ENCODE peak calls at places on chromosome 9, in nine cellular contexts. U is PC-9, B is AG10803, N is fibroblast of lung, R is colonic mucosa, I is left ventricle myocardium inferior, W is endothelial cell, H is WTC11, Y is GM13976. S is an unnamed sample.

GRCh38 chr9:503881-504852 is 289.5 kb downstream of the DOCK8 start:
- DNase-seq in U (peak; percentile 81), B (peak; percentile 19), N (peak; percentile 55), R (peak; percentile 82), I (peak; percentile 83), W (peak; percentile 76), H (peak; percentile 80), Y (peak; percentile 92), S (peak; percentile 47)

GRCh38 chr9:79670269-79670961 is 98.7 kb downstream of the TLE4 start:
- DNase-seq in U (no peak), B (no peak), N (no peak), R (no peak), I (no peak), W (no peak), H (no peak), Y (no peak), S (no peak)

GRCh38 chr9:107240260-107240659 is 42.8 kb upstream of the RAD23B start:
- DNase-seq in U (no peak), B (no peak), N (no peak), R (no peak), I (no peak), W (no peak), H (no peak), Y (no peak), S (no peak)

GRCh38 chr9:133389025-133389557 is 12.9 kb downstream of the STKLD1 start:
- DNase-seq in U (no peak), B (no peak), N (no peak), R (no peak), I (no peak), W (no peak), H (no peak), Y (no peak), S (no peak)

GRCh38 chr9:35811364-35812024 is 568 bp downstream of the SPAG8 start:
- DNase-seq in U (no peak), B (no peak), N (peak; percentile 7), R (no peak), I (peak; percentile 46), W (no peak), H (no peak), Y (no peak), S (peak; percentile 51)

GRCh38 chr9:16236882-16237281 is 633.6 kb downstream of the BNC2 start:
- DNase-seq in U (no peak), B (peak; percentile 88), N (peak; percentile 82), R (no peak), I (no peak), W (no peak), H (no peak), Y (no peak), S (peak; percentile 44)

GRCh38 chr9:93965830-93966577 is 10.8 kb upstream of the BARX1 start:
- DNase-seq in U (peak; percentile 37), B (no peak), N (no peak), R (peak; percentile 11), I (no peak), W (no peak), H (peak; percentile 46), Y (peak; percentile 17), S (no peak)

GRCh38 chr9:90808890-90809685 is 7.5 kb downstream of the SYK start:
- DNase-seq in U (no peak), B (no peak), N (no peak), R (no peak), I (no peak), W (no peak), H (no peak), Y (no peak), S (no peak)

GRCh38 chr9:95071450-95071849 is 246.1 kb downstream of the FANCC start:
- DNase-seq in U (no peak), B (no peak), N (no peak), R (no peak), I (no peak), W (no peak), H (no peak), Y (no peak), S (no peak)

GRCh38 chr9:114002271-114002985 is 75.7 kb downstream of the AMBP start:
- DNase-seq in U (no peak), B (no peak), N (no peak), R (peak; percentile 12), I (no peak), W (peak; percentile 1), H (no peak), Y (no peak), S (no peak)

GRCh38 chr9:93013856-93014582 is 44.5 kb upstream of the SUSD3 start:
- DNase-seq in U (no peak), B (no peak), N (no peak), R (peak; percentile 7), I (no peak), W (no peak), H (peak; percentile 47), Y (no peak), S (no peak)

GRCh38 chr9:119318371-119318770 is 50.9 kb downstream of the BRINP1 start:
- DNase-seq in U (no peak), B (no peak), N (no peak), R (no peak), I (no peak), W (no peak), H (peak; percentile 16), Y (no peak), S (no peak)

GRCh38 chr9:96057155-96057554 is 181.7 kb downstream of the ERCC6L2 start:
- DNase-seq in U (no peak), B (no peak), N (no peak), R (no peak), I (no peak), W (no peak), H (no peak), Y (no peak), S (no peak)

GRCh38 chr9:123395276-123396006 is 39.4 kb downstream of the CRB2 start:
- DNase-seq in U (no peak), B (no peak), N (no peak), R (no peak), I (no peak), W (no peak), H (no peak), Y (no peak), S (no peak)

GRCh38 chr9:80305136-80305535 is 733.4 kb downstream of the TLE4 start:
- DNase-seq in U (no peak), B (no peak), N (no peak), R (no peak), I (no peak), W (no peak), H (no peak), Y (no peak), S (no peak)

GRCh38 chr9:36431078-36431477 is 31.0 kb upstream of the RNF38 start:
- DNase-seq in U (no peak), B (no peak), N (no peak), R (no peak), I (no peak), W (no peak), H (no peak), Y (no peak), S (no peak)

GRCh38 chr9:76649894-76650293 is 114.3 kb upstream of the PCA3 start:
- DNase-seq in U (no peak), B (no peak), N (no peak), R (no peak), I (no peak), W (no peak), H (no peak), Y (no peak), S (no peak)

GRCh38 chr9:128107260-128107970 is 20.1 kb downstream of the PTGES2 start:
- DNase-seq in U (no peak), B (no peak), N (no peak), R (no peak), I (peak; percentile 13), W (no peak), H (no peak), Y (no peak), S (no peak)

GRCh38 chr9:1745980-1746379 is 269.2 kb upstream of the SMARCA2 start:
- DNase-seq in U (no peak), B (no peak), N (no peak), R (no peak), I (no peak), W (no peak), H (no peak), Y (no peak), S (no peak)

GRCh38 chr9:112203536-112203935 is 28.4 kb upstream of the SUSD1 start:
- DNase-seq in U (no peak), B (peak; percentile 72), N (peak; percentile 77), R (no peak), I (no peak), W (no peak), H (no peak), Y (no peak), S (peak; percentile 44)

GRCh38 chr9:109455391-109455790 is 42.7 kb downstream of the PTPN3 start:
- DNase-seq in U (no peak), B (no peak), N (no peak), R (no peak), I (no peak), W (no peak), H (peak; percentile 44), Y (no peak), S (no peak)

GRCh38 chr9:6488395-6488794 is 75.4 kb downstream of the UHRF2 start:
- DNase-seq in U (no peak), B (no peak), N (no peak), R (no peak), I (no peak), W (no peak), H (peak; percentile 28), Y (no peak), S (no peak)
- TF ChIP-seq CTCF in U (no peak), B (no peak), N (no peak), R (no peak), I (no peak), W (no peak), H (no peak), Y (no peak), S (no peak)

GRCh38 chr9:22030101-22030598 is 21.0 kb upstream of the CDKN2B start:
- DNase-seq in U (peak; percentile 3), B (peak; percentile 77), N (peak; percentile 77), R (no peak), I (no peak), W (no peak), H (no peak), Y (no peak), S (peak; percentile 92)
- TF ChIP-seq CTCF in U (no peak), B (no peak), N (no peak), R (no peak), I (no peak), W (no peak), H (no peak), Y (no peak), S (no peak)

DNA sequence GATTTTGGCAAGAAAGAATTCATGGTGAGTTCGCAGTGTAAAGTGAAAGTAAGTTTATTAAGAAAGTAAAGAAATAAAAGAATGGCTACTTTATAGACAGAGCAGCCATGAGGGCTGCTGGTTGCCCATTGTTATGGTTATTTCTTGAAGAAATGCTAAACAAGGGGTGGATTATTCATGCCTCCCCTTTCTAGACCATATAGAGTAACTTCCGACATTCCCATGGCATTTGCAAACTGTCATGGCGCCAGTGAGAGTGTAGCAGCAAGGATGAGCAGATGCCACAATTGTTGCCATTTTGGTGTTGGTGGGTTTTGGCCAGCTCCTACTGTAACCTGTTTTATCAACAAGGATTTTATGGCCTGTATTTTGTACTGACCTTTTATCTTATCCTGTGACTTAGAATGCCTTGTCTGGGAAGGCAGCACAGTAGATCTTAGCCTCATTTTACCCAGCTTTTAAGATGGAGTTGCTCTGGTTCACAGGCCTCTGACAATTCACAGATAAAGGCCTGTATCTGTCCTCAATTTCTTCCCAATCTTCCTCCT is 1026.1 kb upstream of the DMAC1 start:
- DNase-seq in U (no peak), B (no peak), N (no peak), R (no peak), I (no peak), W (no peak), H (no peak), Y (no peak), S (no peak)
- TF ChIP-seq CTCF in U (no peak), B (no peak), N (no peak), R (no peak), I (no peak), W (no peak), H (no peak), Y (no peak), S (no peak)

GRCh38 chr9:137454506-137455360 is 4.4 kb downstream of the NSMF start:
- DNase-seq in U (no peak), B (peak; percentile 18), N (peak; percentile 24), R (peak; percentile 77), I (peak; percentile 34), W (peak; percentile 27), H (peak; percentile 57), Y (no peak), S (no peak)
- TF ChIP-seq CTCF in U (no peak), B (no peak), N (no peak), R (no peak), I (no peak), W (no peak), H (no peak), Y (no peak), S (no peak)

S was measured in fibroblast of pulmonary artery.